ENCODE peak calls at places on chromosomes 1 and 21, in four cellular contexts. F is neural crest cell, S is GM13977, G is progenitor cell of endocrine pancreas. M is an unnamed sample.

GRCh38 chr21:35705237-35705887 is 355.0 kb downstream of the SETD4 start:
- DNase-seq in F (no peak), S (no peak), G (no peak), M (no peak)

GRCh38 chr1:205417884-205418283 is 4.0 kb downstream of the LEMD1 start:
- DNase-seq in F (no peak), S (no peak), G (no peak), M (no peak)

GRCh38 chr1:230517786-230518185 is 91.7 kb upstream of the PGBD5 start:
- DNase-seq in F (no peak), S (no peak), G (no peak), M (no peak)

GRCh38 chr1:52145137-52145536 is 3.2 kb downstream of the ZFYVE9 start:
- DNase-seq in F (no peak), S (no peak), G (no peak), M (no peak)

GRCh38 chr1:93749894-93750301 is 68.3 kb upstream of the BCAR3 start:
- DNase-seq in F (no peak), S (peak; percentile 63), G (no peak), M (no peak)

GRCh38 chr1:98057236-98057635 is 136.4 kb upstream of the DPYD start:
- DNase-seq in F (no peak), S (no peak), G (no peak), M (no peak)

GRCh38 chr1:227125929-227126545 is 185.9 kb downstream of the COQ8A start:
- DNase-seq in F (no peak), S (no peak), G (no peak), M (no peak)

GRCh38 chr1:34156739-34157138 is 8.3 kb downstream of the CSMD2 start:
- DNase-seq in F (no peak), S (no peak), G (no peak), M (no peak)

GRCh38 chr1:217048104-217048707 is 325.0 kb upstream of the ESRRG start:
- DNase-seq in F (peak; percentile 3), S (no peak), G (no peak), M (no peak)

GRCh38 chr1:91622586-91622985 is 121.9 kb downstream of the CDC7 start:
- DNase-seq in F (no peak), S (no peak), G (no peak), M (no peak)

GRCh38 chr1:56469640-56470371 is 109.6 kb downstream of the PLPP3 start:
- DNase-seq in F (no peak), S (no peak), G (no peak), M (peak; percentile 19)

GRCh38 chr1:39026947-39027507 is 877 bp downstream of the NDUFS5 start:
- DNase-seq in F (no peak), S (no peak), G (no peak), M (no peak)

GRCh38 chr1:11800756-11801433 is 4.9 kb downstream of the MTHFR start:
- DNase-seq in F (no peak), S (no peak), G (no peak), M (no peak)

GRCh38 chr1:50735443-50735842 is 224.6 kb downstream of the FAF1 start:
- DNase-seq in F (no peak), S (peak; percentile 21), G (no peak), M (peak; percentile 26)

GRCh38 chr21:45914321-45914845 is 67.2 kb upstream of the COL6A1 start:
- DNase-seq in F (no peak), S (no peak), G (no peak), M (no peak)

GRCh38 chr1:205748398-205749093 is 1.4 kb downstream of the NUCKS1 start:
- DNase-seq in F (no peak), S (no peak), G (no peak), M (peak; percentile 48)

GRCh38 chr1:20152599-20152930 is 13.4 kb downstream of the PLA2G2F start:
- DNase-seq in F (no peak), S (no peak), G (no peak), M (no peak)

GRCh38 chr1:162905759-162906158 is 44.8 kb upstream of the CCDC190 start:
- DNase-seq in F (no peak), S (no peak), G (no peak), M (peak; percentile 76)

GRCh38 chr1:89725016-89725380 is 92.1 kb downstream of the LRRC8C start:
- DNase-seq in F (no peak), S (no peak), G (no peak), M (peak; percentile 75)

GRCh38 chr21:32030146-32030652 is 157.4 kb downstream of the HUNK start:
- DNase-seq in F (no peak), S (no peak), G (no peak), M (no peak)

GRCh38 chr1:197951089-197951488 is 33.9 kb downstream of the LHX9 start:
- DNase-seq in F (no peak), S (no peak), G (no peak), M (no peak)

GRCh38 chr1:163414778-163415177 is 93.0 kb downstream of the NUF2 start:
- DNase-seq in F (no peak), S (no peak), G (no peak), M (no peak)

GRCh38 chr1:84763912-84764675 is 73.8 kb upstream of the SSX2IP start:
- DNase-seq in F (no peak), S (no peak), G (no peak), M (no peak)

GRCh38 chr1:115210302-115210711 is 121.0 kb upstream of the TSPAN2 start:
- DNase-seq in F (no peak), S (no peak), G (no peak), M (peak; percentile 94)

GRCh38 chr1:95386915-95387314 is 152.9 kb downstream of the RWDD3 start:
- DNase-seq in F (no peak), S (no peak), G (no peak), M (no peak)

DNA sequence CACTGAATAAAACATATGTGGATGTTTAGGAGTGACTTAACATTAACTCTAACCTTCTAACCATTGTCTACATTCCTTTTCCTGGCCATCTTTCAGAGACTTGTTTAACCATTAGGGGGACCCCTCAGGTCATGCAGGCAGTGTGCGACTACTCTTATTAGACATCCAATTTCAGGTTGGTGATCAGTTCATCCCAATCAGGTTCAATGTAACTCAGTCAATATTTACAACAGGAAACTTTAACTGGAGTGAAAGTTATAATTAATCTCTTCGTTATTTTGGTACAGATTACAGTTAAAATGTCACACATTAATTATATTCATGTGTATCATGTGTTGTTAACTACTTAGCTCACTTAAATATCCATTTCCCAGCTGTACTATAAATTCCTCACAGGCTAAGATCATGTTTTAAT is 68.8 kb upstream of the RGS1 start:
- DNase-seq in F (no peak), S (peak; percentile 70), G (no peak), M (peak; percentile 25)
- TF ChIP-seq CTCF in F (peak; percentile 34), S (peak; percentile 68), G (peak; percentile 53), M (peak; percentile 71)

GRCh38 chr1:33137800-33138199 is 44.0 kb downstream of the TRIM62 start:
- DNase-seq in F (peak; percentile 71), S (no peak), G (peak; percentile 40), M (no peak)
- TF ChIP-seq CTCF in F (peak; percentile 62), S (peak; percentile 47), G (peak; percentile 75), M (peak; percentile 83)

GRCh38 chr1:228459091-228459993 is 27.8 kb upstream of the RNF187 start:
- DNase-seq in F (peak; percentile 62), S (peak; percentile 68), G (peak; percentile 39), M (peak; percentile 59)
- TF ChIP-seq CTCF in F (peak; percentile 88), S (peak; percentile 75), G (peak; percentile 84), M (peak; percentile 89)

DNA sequence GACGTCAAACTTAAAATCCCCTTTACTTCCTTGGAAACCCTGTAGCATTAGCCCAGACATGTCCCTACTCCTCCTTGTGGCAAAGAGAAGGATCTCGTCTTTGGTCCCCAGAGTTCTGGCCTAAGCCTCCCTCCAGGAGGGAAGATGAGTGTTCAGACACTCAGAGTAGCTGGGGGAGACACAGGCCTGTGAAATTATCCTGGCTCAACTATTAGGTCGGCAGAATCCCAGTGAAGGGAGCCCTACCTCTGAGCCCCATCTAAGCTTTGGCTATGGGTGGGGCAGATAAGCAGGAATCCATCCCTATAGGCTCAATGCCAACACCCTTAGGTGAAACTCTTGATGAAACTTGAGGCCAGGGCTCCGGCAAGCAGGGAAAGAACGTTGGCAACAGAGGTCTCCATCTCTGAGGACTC is 1.7 kb upstream of the SFN start:
- DNase-seq in F (no peak), S (no peak), G (no peak), M (peak; percentile 54)
- TF ChIP-seq CTCF in F (peak; percentile 26), S (no peak), G (peak; percentile 12), M (peak; percentile 65)

GRCh38 chr21:42232176-42232825 is 13.4 kb downstream of the ABCG1 start:
- DNase-seq in F (no peak), S (no peak), G (no peak), M (no peak)

GRCh38 chr21:42234464-42235241 is 15.7 kb downstream of the ABCG1 start:
- DNase-seq in F (peak; percentile 62), S (peak; percentile 82), G (peak; percentile 66), M (no peak)

GRCh38 chr21:42234026-42234425 is 15.1 kb downstream of the ABCG1 start:
- DNase-seq in F (no peak), S (no peak), G (no peak), M (no peak)

GRCh38 chr21:42231761-42232160 is 12.8 kb downstream of the ABCG1 start:
- DNase-seq in F (no peak), S (no peak), G (no peak), M (no peak)

GRCh38 chr21:42233067-42233981 is 14.4 kb downstream of the ABCG1 start:
- DNase-seq in F (no peak), S (peak; percentile 80), G (no peak), M (no peak)
- TF ChIP-seq CTCF in F (no peak), S (peak; percentile 14), G (peak; percentile 38), M (peak; percentile 11)

GRCh38 chr1:209074575-209075250 is 508.8 kb upstream of the CAMK1G start:
- DNase-seq in F (no peak), S (no peak), G (no peak), M (no peak)

GRCh38 chr1:209072481-209072880 is 511.0 kb upstream of the CAMK1G start:
- DNase-seq in F (no peak), S (no peak), G (no peak), M (peak; percentile 27)

GRCh38 chr1:209073879-209074278 is 509.6 kb upstream of the CAMK1G start:
- DNase-seq in F (no peak), S (no peak), G (no peak), M (no peak)

GRCh38 chr1:209080170-209080781 is 503.2 kb upstream of the CAMK1G start:
- DNase-seq in F (no peak), S (no peak), G (no peak), M (peak; percentile 36)

GRCh38 chr1:209076688-209077087 is 506.8 kb upstream of the CAMK1G start:
- DNase-seq in F (no peak), S (peak; percentile 21), G (no peak), M (no peak)
- TF ChIP-seq CTCF in F (no peak), S (peak; percentile 65), G (peak; percentile 9), M (peak; percentile 33)

M was measured in HFFc6.